ENCODE peak calls at places on chromosomes 5 and 9, in five cellular contexts. One of them, this sample, is unnamed.

GRCh38 chr5:3026099-3026498 is 274.6 kb upstream of the IRX2 start:
- DNase-seq in GM23338: no peak
- DNase-seq in CD8-positive, alpha-beta T cell: no peak
- DNase-seq in MM.1S: no peak
- DNase-seq in GM06990: no peak
- DNase-seq in this sample: no peak

GRCh38 chr5:10202089-10202753 is 47.5 kb downstream of the ATPSCKMT start:
- DNase-seq in MM.1S: no peak
- DNase-seq in GM06990: no peak
- DNase-seq in CD8-positive, alpha-beta T cell: no peak
- DNase-seq in GM23338: peak; percentile 24
- DNase-seq in this sample: no peak

GRCh38 chr9:20683351-20684034 is 566 bp upstream of the FOCAD start:
- DNase-seq in MM.1S: no peak
- DNase-seq in GM06990: no peak
- DNase-seq in GM23338: no peak
- DNase-seq in CD8-positive, alpha-beta T cell: no peak
- DNase-seq in this sample: peak; percentile 66

GRCh38 chr9:21085010-21085409 is 7.3 kb upstream of the IFNB1 start:
- DNase-seq in GM06990: no peak
- DNase-seq in MM.1S: no peak
- DNase-seq in GM23338: no peak
- DNase-seq in CD8-positive, alpha-beta T cell: no peak
- DNase-seq in this sample: no peak

GRCh38 chr9:134283111-134283515 is 43.1 kb upstream of the RXRA start:
- DNase-seq in GM06990: no peak
- DNase-seq in CD8-positive, alpha-beta T cell: no peak
- DNase-seq in MM.1S: no peak
- DNase-seq in GM23338: no peak
- DNase-seq in this sample: peak; percentile 87

GRCh38 chr5:178207917-178208280 is 3.6 kb downstream of the HNRNPAB start:
- DNase-seq in GM23338: no peak
- DNase-seq in CD8-positive, alpha-beta T cell: no peak
- DNase-seq in GM06990: no peak
- DNase-seq in MM.1S: no peak
- DNase-seq in this sample: no peak

GRCh38 chr9:122261469-122261881 is 3.2 kb downstream of the RBM18 start:
- DNase-seq in CD8-positive, alpha-beta T cell: no peak
- DNase-seq in MM.1S: no peak
- DNase-seq in GM23338: no peak
- DNase-seq in GM06990: no peak
- DNase-seq in this sample: peak; percentile 58

GRCh38 chr9:74951725-74952151 is 974 bp downstream of the C9orf40 start:
- DNase-seq in GM23338: peak; percentile 59
- DNase-seq in CD8-positive, alpha-beta T cell: peak; percentile 4
- DNase-seq in MM.1S: peak; percentile 35
- DNase-seq in GM06990: peak; percentile 74
- DNase-seq in this sample: peak; percentile 48

GRCh38 chr9:120353501-120353900 is 226.5 kb downstream of the CDK5RAP2 start:
- DNase-seq in MM.1S: no peak
- DNase-seq in CD8-positive, alpha-beta T cell: no peak
- DNase-seq in GM06990: no peak
- DNase-seq in GM23338: no peak
- DNase-seq in this sample: peak; percentile 29

GRCh38 chr5:57841671-57842375 is 359.2 kb upstream of the ACTBL2 start:
- DNase-seq in GM06990: no peak
- DNase-seq in MM.1S: no peak
- DNase-seq in GM23338: peak; percentile 82
- DNase-seq in CD8-positive, alpha-beta T cell: no peak
- DNase-seq in this sample: no peak

GRCh38 chr5:62316110-62316509 is 10.1 kb downstream of the KIF2A start:
- DNase-seq in MM.1S: no peak
- DNase-seq in CD8-positive, alpha-beta T cell: no peak
- DNase-seq in GM23338: no peak
- DNase-seq in GM06990: no peak
- DNase-seq in this sample: no peak

GRCh38 chr5:109141499-109142200 is 268.1 kb downstream of the PJA2 start:
- DNase-seq in GM06990: no peak
- DNase-seq in MM.1S: no peak
- DNase-seq in CD8-positive, alpha-beta T cell: no peak
- DNase-seq in GM23338: peak; percentile 39
- DNase-seq in this sample: no peak

GRCh38 chr5:129664336-129664937 is 83.5 kb upstream of the MINAR2 start:
- DNase-seq in MM.1S: peak; percentile 53
- DNase-seq in GM23338: peak; percentile 65
- DNase-seq in CD8-positive, alpha-beta T cell: no peak
- DNase-seq in GM06990: peak; percentile 1
- DNase-seq in this sample: no peak

GRCh38 chr5:32083981-32084430 is 90.1 kb downstream of the GOLPH3 start:
- DNase-seq in GM23338: no peak
- DNase-seq in CD8-positive, alpha-beta T cell: no peak
- DNase-seq in GM06990: no peak
- DNase-seq in MM.1S: no peak
- DNase-seq in this sample: no peak

GRCh38 chr9:129802833-129803678 is at the start of gene TOR1B:
- DNase-seq in GM06990: peak; percentile 93
- DNase-seq in CD8-positive, alpha-beta T cell: peak; percentile 88
- DNase-seq in MM.1S: peak; percentile 92
- DNase-seq in GM23338: peak; percentile 98
- DNase-seq in this sample: peak; percentile 94

GRCh38 chr5:137320056-137321045 is 178.8 kb downstream of the SPOCK1 start:
- DNase-seq in CD8-positive, alpha-beta T cell: no peak
- DNase-seq in GM23338: peak; percentile 80
- DNase-seq in MM.1S: peak; percentile 37
- DNase-seq in GM06990: no peak
- DNase-seq in this sample: no peak

GRCh38 chr9:120482424-120483186 is 97.4 kb downstream of the CDK5RAP2 start:
- DNase-seq in GM06990: no peak
- DNase-seq in CD8-positive, alpha-beta T cell: no peak
- DNase-seq in MM.1S: no peak
- DNase-seq in GM23338: no peak
- DNase-seq in this sample: no peak

GRCh38 chr9:16619897-16620296 is 250.6 kb downstream of the BNC2 start:
- DNase-seq in GM06990: no peak
- DNase-seq in CD8-positive, alpha-beta T cell: no peak
- DNase-seq in GM23338: no peak
- DNase-seq in MM.1S: no peak
- DNase-seq in this sample: no peak

GRCh38 chr9:85900504-85901201 is 40.3 kb upstream of the NAA35 start:
- DNase-seq in CD8-positive, alpha-beta T cell: no peak
- DNase-seq in GM23338: peak; percentile 79
- DNase-seq in MM.1S: no peak
- DNase-seq in GM06990: no peak
- DNase-seq in this sample: no peak

GRCh38 chr9:684055-684949 is 157.2 kb upstream of the DMRT1 start:
- DNase-seq in GM06990: no peak
- DNase-seq in CD8-positive, alpha-beta T cell: no peak
- DNase-seq in MM.1S: no peak
- DNase-seq in GM23338: peak; percentile 68
- DNase-seq in this sample: no peak

GRCh38 chr9:21414220-21414940 is 5.5 kb downstream of the IFNA8 start:
- DNase-seq in GM23338: no peak
- DNase-seq in CD8-positive, alpha-beta T cell: no peak
- DNase-seq in GM06990: no peak
- DNase-seq in MM.1S: no peak
- DNase-seq in this sample: no peak

GRCh38 chr9:34500623-34501267 is 22.0 kb downstream of the ENHO start:
- DNase-seq in GM06990: no peak
- DNase-seq in CD8-positive, alpha-beta T cell: peak; percentile 52
- DNase-seq in MM.1S: peak; percentile 56
- DNase-seq in GM23338: peak; percentile 80
- DNase-seq in this sample: peak; percentile 32

GRCh38 chr5:100313657-100314056 is 221.5 kb upstream of the FAM174A start:
- DNase-seq in MM.1S: no peak
- DNase-seq in GM06990: no peak
- DNase-seq in CD8-positive, alpha-beta T cell: no peak
- DNase-seq in GM23338: no peak
- DNase-seq in this sample: no peak

GRCh38 chr9:87836951-87837715 is 45.5 kb upstream of the SPATA31E1 start:
- DNase-seq in GM23338: no peak
- DNase-seq in MM.1S: no peak
- DNase-seq in CD8-positive, alpha-beta T cell: no peak
- DNase-seq in GM06990: no peak
- DNase-seq in this sample: no peak

GRCh38 chr5:139698461-139699146 is 50.5 kb downstream of the CXXC5 start:
- DNase-seq in GM06990: no peak
- DNase-seq in CD8-positive, alpha-beta T cell: no peak
- DNase-seq in MM.1S: no peak
- DNase-seq in GM23338: peak; percentile 94
- DNase-seq in this sample: peak; percentile 90

GRCh38 chr9:106862115-106862945 is 636 bp upstream of the ZNF462 start:
- DNase-seq in CD8-positive, alpha-beta T cell: no peak
- DNase-seq in GM06990: peak; percentile 22
- DNase-seq in MM.1S: peak; percentile 21
- DNase-seq in GM23338: peak; percentile 68
- DNase-seq in this sample: peak; percentile 64

GRCh38 chr9:81002242-81002641 is 687.1 kb downstream of the TLE1 start:
- DNase-seq in GM06990: no peak
- DNase-seq in CD8-positive, alpha-beta T cell: no peak
- DNase-seq in GM23338: no peak
- DNase-seq in MM.1S: peak; percentile 97
- DNase-seq in this sample: no peak

GRCh38 chr5:171924493-171925122 is 81.8 kb downstream of the FBXW11 start:
- DNase-seq in GM06990: no peak
- DNase-seq in GM23338: peak; percentile 49
- DNase-seq in MM.1S: no peak
- DNase-seq in CD8-positive, alpha-beta T cell: no peak
- DNase-seq in this sample: no peak

DNA sequence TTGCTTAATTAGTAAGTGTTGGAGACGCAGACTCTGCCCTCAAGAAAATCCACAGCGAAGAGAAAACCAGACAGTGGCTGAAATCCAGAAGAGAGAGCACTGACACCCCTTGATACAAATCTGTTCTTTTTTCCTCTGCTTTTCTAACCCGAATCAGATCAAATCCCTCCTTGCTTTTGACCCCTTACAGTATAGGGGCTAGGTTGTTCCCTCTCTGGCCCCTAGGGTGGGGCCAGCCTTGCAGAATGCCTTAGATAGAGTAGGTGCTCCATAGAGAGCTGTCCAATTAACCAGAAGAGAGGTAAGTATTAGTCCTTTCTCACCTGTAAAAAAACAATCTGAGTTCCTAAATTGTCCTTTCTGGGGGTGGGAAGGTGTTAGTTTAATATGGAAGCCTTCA is 10.1 kb downstream of the C1QTNF2 start:
- DNase-seq in CD8-positive, alpha-beta T cell: no peak
- DNase-seq in GM06990: no peak
- DNase-seq in MM.1S: no peak
- DNase-seq in GM23338: peak; percentile 52
- DNase-seq in this sample: no peak
- TF ChIP-seq CTCF in CD8-positive, alpha-beta T cell: no peak
- TF ChIP-seq CTCF in GM06990: no peak
- TF ChIP-seq CTCF in MM.1S: no peak
- TF ChIP-seq CTCF in GM23338: no peak
- TF ChIP-seq CTCF in this sample: no peak

GRCh38 chr5:77644443-77645157 is 6.1 kb upstream of the OTP start:
- DNase-seq in MM.1S: no peak
- DNase-seq in GM23338: peak; percentile 84
- DNase-seq in CD8-positive, alpha-beta T cell: no peak
- DNase-seq in GM06990: no peak
- DNase-seq in this sample: no peak
- H3K4me3 ChIP-seq in MM.1S: peak overlapping the region; percentile 45
- H3K4me3 ChIP-seq in GM23338: peak overlapping the region; percentile 52
- H3K4me3 ChIP-seq in CD8-positive, alpha-beta T cell: no peak overlapping the region
- H3K4me3 ChIP-seq in GM06990: peak overlapping the region; percentile 37
- H3K4me3 ChIP-seq in this sample: no peak overlapping the region

DNA sequence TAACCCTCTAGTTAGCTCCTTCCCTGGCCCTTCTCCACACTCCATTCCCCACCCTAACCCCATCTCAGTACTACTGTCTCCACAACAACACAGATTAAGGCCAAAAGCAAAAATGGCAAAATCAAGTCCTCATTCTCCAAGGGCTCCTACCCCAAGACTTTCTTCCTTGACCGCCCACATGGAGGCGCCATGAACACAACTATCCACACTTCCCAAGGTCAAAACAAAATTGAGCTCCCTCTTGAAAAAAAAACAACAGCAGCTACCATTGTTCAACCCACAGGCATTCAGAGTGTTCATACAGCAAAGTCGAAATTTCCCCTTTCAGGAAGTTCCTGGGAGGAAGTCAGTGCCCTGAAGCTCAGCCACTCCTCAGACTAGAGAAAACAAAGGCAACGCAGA is 54.4 kb downstream of the GNAQ start:
- DNase-seq in CD8-positive, alpha-beta T cell: peak; percentile 19
- DNase-seq in GM06990: no peak
- DNase-seq in MM.1S: peak; percentile 27
- DNase-seq in GM23338: peak; percentile 85
- DNase-seq in this sample: peak; percentile 75
- TF ChIP-seq CTCF in CD8-positive, alpha-beta T cell: no peak
- TF ChIP-seq CTCF in GM06990: peak; percentile 49
- TF ChIP-seq CTCF in MM.1S: peak; percentile 48
- TF ChIP-seq CTCF in GM23338: peak; percentile 81
- TF ChIP-seq CTCF in this sample: no peak

GRCh38 chr5:177113566-177114424 is 19.8 kb upstream of the NSD1 start:
- DNase-seq in GM23338: peak; percentile 84
- DNase-seq in MM.1S: peak; percentile 64
- DNase-seq in GM06990: peak; percentile 44
- DNase-seq in CD8-positive, alpha-beta T cell: peak; percentile 70
- DNase-seq in this sample: peak; percentile 85

GRCh38 chr5:177111720-177112394 is 21.7 kb upstream of the NSD1 start:
- DNase-seq in GM06990: peak; percentile 53
- DNase-seq in GM23338: peak; percentile 91
- DNase-seq in MM.1S: peak; percentile 42
- DNase-seq in CD8-positive, alpha-beta T cell: peak; percentile 37
- DNase-seq in this sample: peak; percentile 74

GRCh38 chr5:177117441-177118045 is 16.0 kb upstream of the NSD1 start:
- DNase-seq in GM23338: no peak
- DNase-seq in MM.1S: no peak
- DNase-seq in GM06990: no peak
- DNase-seq in CD8-positive, alpha-beta T cell: no peak
- DNase-seq in this sample: no peak

GRCh38 chr5:177112589-177113220 is 20.9 kb upstream of the NSD1 start:
- DNase-seq in GM06990: no peak
- DNase-seq in MM.1S: no peak
- DNase-seq in CD8-positive, alpha-beta T cell: no peak
- DNase-seq in GM23338: no peak
- DNase-seq in this sample: no peak

DNA sequence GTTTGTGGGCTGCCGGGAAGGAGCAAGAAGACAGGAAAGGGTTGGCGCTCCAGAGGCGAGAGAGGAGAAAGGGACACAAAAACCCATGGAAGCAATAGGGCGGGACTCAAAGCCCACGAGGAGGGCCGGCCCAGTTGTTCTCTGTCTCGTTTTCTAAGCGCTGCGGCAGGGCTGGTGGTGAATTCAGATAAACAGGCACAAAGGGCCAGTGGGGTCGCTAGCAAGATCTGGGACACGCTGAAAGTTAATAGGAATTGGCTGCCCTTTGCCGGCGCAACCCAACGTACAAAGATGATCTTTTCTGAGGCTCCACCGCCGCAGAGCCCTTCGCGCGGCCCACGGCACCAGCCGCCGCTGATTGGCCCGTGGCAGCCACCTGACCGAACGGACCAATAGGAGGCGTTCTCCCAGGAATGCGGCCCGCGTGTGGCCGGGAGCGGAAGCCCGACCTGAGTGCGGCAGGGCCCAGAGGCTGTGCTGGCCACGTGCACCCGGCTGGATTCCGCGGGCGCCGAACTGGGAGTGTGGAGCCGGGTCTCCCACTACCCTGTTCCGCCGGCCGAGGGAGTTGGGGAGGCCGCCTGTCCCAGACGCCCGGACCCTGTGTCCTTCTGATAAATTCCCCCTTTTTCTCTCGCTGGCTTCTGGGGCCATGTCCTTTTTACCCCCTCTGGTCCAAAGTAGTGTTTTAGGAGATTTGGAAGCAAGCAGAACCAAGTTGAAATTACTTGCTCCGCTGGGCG is 16.8 kb upstream of the NSD1 start:
- DNase-seq in GM23338: peak; percentile 96
- DNase-seq in CD8-positive, alpha-beta T cell: peak; percentile 59
- DNase-seq in MM.1S: no peak
- DNase-seq in GM06990: no peak
- DNase-seq in this sample: peak; percentile 91
- H3K4me3 ChIP-seq in GM23338: no peak overlapping the region
- H3K4me3 ChIP-seq in CD8-positive, alpha-beta T cell: peak overlapping the region; percentile 46
- H3K4me3 ChIP-seq in MM.1S: no peak overlapping the region
- H3K4me3 ChIP-seq in GM06990: no peak overlapping the region
- H3K4me3 ChIP-seq in this sample: peak overlapping the region; percentile 21